ENCODE peak calls at places on chromosomes 13 and 19, in four cellular contexts. One of them, this sample, is unnamed.

GRCh38 chr13:107348931-107349330 is 781.0 kb upstream of the ARGLU1 start:
- DNase-seq in K562: no peak
- DNase-seq in HepG2: no peak
- DNase-seq in GM12878: no peak
- DNase-seq in this sample: no peak

GRCh38 chr13:58455094-58455493 is 823.5 kb downstream of the PCDH17 start:
- DNase-seq in HepG2: no peak
- DNase-seq in K562: no peak
- DNase-seq in GM12878: no peak
- DNase-seq in this sample: no peak

GRCh38 chr19:44847144-44848035 is 1.3 kb downstream of the NECTIN2 start:
- DNase-seq in K562: peak
- DNase-seq in HepG2: peak
- DNase-seq in GM12878: no peak
- DNase-seq in this sample: no peak

GRCh38 chr13:102868366-102868936 is 22.6 kb downstream of the ERCC5 start:
- DNase-seq in K562: no peak
- DNase-seq in HepG2: no peak
- DNase-seq in GM12878: no peak
- DNase-seq in this sample: no peak

GRCh38 chr13:41426047-41426446 is 31.3 kb upstream of the RGCC start:
- DNase-seq in HepG2: no peak
- DNase-seq in GM12878: no peak
- DNase-seq in K562: no peak
- DNase-seq in this sample: no peak

GRCh38 chr13:46665630-46666482 is 112.9 kb downstream of the LRCH1 start:
- DNase-seq in K562: no peak
- DNase-seq in GM12878: no peak
- DNase-seq in HepG2: peak
- DNase-seq in this sample: no peak

GRCh38 chr19:34459614-34460013 is 21.9 kb upstream of the WTIP start:
- DNase-seq in HepG2: no peak
- DNase-seq in GM12878: no peak
- DNase-seq in K562: no peak
- DNase-seq in this sample: no peak

GRCh38 chr13:110635405-110636002 is 20.2 kb downstream of the NAXD start:
- DNase-seq in K562: no peak
- DNase-seq in GM12878: no peak
- DNase-seq in HepG2: no peak
- DNase-seq in this sample: no peak

GRCh38 chr13:49828452-49828851 is 36.0 kb upstream of the KPNA3 start:
- DNase-seq in HepG2: no peak
- DNase-seq in GM12878: no peak
- DNase-seq in K562: no peak
- DNase-seq in this sample: no peak

GRCh38 chr13:97185291-97185690 is 36.8 kb upstream of the MBNL2 start:
- DNase-seq in GM12878: no peak
- DNase-seq in K562: no peak
- DNase-seq in HepG2: no peak
- DNase-seq in this sample: no peak

GRCh38 chr19:54707932-54708331 is 16.3 kb upstream of the KIR3DL3 start:
- DNase-seq in GM12878: no peak
- DNase-seq in K562: no peak
- DNase-seq in HepG2: no peak
- DNase-seq in this sample: no peak

GRCh38 chr13:52903320-52903719 is 54.9 kb upstream of the PCDH8 start:
- DNase-seq in HepG2: no peak
- DNase-seq in GM12878: peak
- DNase-seq in K562: no peak
- DNase-seq in this sample: no peak

GRCh38 chr19:5312058-5312457 is 28.6 kb downstream of the PTPRS start:
- DNase-seq in K562: no peak
- DNase-seq in HepG2: no peak
- DNase-seq in GM12878: no peak
- DNase-seq in this sample: no peak

GRCh38 chr19:32858155-32858554 is 11.4 kb downstream of the SLC7A9 start:
- DNase-seq in HepG2: no peak
- DNase-seq in K562: no peak
- DNase-seq in GM12878: no peak
- DNase-seq in this sample: no peak

GRCh38 chr13:33497146-33497845 is 211.7 kb upstream of the STARD13 start:
- DNase-seq in K562: no peak
- DNase-seq in GM12878: no peak
- DNase-seq in HepG2: no peak
- DNase-seq in this sample: no peak

GRCh38 chr13:75256922-75257321 is 225.0 kb downstream of the TBC1D4 start:
- DNase-seq in GM12878: no peak
- DNase-seq in K562: no peak
- DNase-seq in HepG2: peak
- DNase-seq in this sample: no peak

GRCh38 chr13:39263033-39263432 is 224.8 kb downstream of the NHLRC3 start:
- DNase-seq in HepG2: peak
- DNase-seq in K562: peak
- DNase-seq in GM12878: peak
- DNase-seq in this sample: peak

GRCh38 chr13:60441761-60442160 is 44.7 kb downstream of the TDRD3 start:
- DNase-seq in HepG2: no peak
- DNase-seq in GM12878: no peak
- DNase-seq in K562: no peak
- DNase-seq in this sample: no peak

GRCh38 chr13:62110079-62110478 is 694.4 kb upstream of the PCDH20 start:
- DNase-seq in HepG2: no peak
- DNase-seq in GM12878: no peak
- DNase-seq in K562: no peak
- DNase-seq in this sample: peak

GRCh38 chr13:108657520-108657919 is 28.1 kb downstream of the MYO16 start:
- DNase-seq in HepG2: no peak
- DNase-seq in K562: no peak
- DNase-seq in GM12878: no peak
- DNase-seq in this sample: no peak

GRCh38 chr19:8256276-8257051 is 47.3 kb downstream of the CERS4 start:
- DNase-seq in K562: no peak
- DNase-seq in GM12878: no peak
- DNase-seq in HepG2: no peak
- DNase-seq in this sample: no peak

GRCh38 chr13:42968906-42969305 is 23.1 kb downstream of the EPSTI1 start:
- DNase-seq in GM12878: no peak
- DNase-seq in HepG2: no peak
- DNase-seq in K562: no peak
- DNase-seq in this sample: no peak

GRCh38 chr13:113620036-113620435 is 35.5 kb downstream of the TFDP1 start:
- DNase-seq in K562: no peak
- DNase-seq in HepG2: no peak
- DNase-seq in GM12878: no peak
- DNase-seq in this sample: no peak

GRCh38 chr19:10001899-10002298 is 8.4 kb downstream of the COL5A3 start:
- DNase-seq in GM12878: no peak
- DNase-seq in HepG2: peak
- DNase-seq in K562: peak
- DNase-seq in this sample: peak

GRCh38 chr13:109859216-109859835 is 72.9 kb upstream of the IRS2 start:
- DNase-seq in HepG2: no peak
- DNase-seq in GM12878: no peak
- DNase-seq in K562: no peak
- DNase-seq in this sample: no peak

GRCh38 chr13:100176781-100177389 is 88.0 kb downstream of the PCCA start:
- DNase-seq in HepG2: no peak
- DNase-seq in K562: no peak
- DNase-seq in GM12878: no peak
- DNase-seq in this sample: peak

GRCh38 chr19:55368701-55369563 is 1.3 kb downstream of the IL11 start:
- DNase-seq in GM12878: no peak
- DNase-seq in HepG2: no peak
- DNase-seq in K562: peak
- DNase-seq in this sample: no peak

GRCh38 chr13:19071161-19071936 is 110.3 kb downstream of the TUBA3C start:
- DNase-seq in K562: no peak
- DNase-seq in GM12878: no peak
- DNase-seq in HepG2: no peak
- DNase-seq in this sample: no peak

GRCh38 chr19:50333737-50334617 is 4.8 kb upstream of the KCNC3 start:
- DNase-seq in K562: peak
- DNase-seq in HepG2: no peak
- DNase-seq in GM12878: no peak
- DNase-seq in this sample: peak

GRCh38 chr19:4213116-4213515 is 16.2 kb upstream of the EBI3 start:
- DNase-seq in HepG2: no peak
- DNase-seq in GM12878: no peak
- DNase-seq in K562: no peak
- DNase-seq in this sample: no peak

GRCh38 chr13:110470272-110471009 is 91.1 kb downstream of the RAB20 start:
- DNase-seq in HepG2: no peak
- DNase-seq in GM12878: no peak
- DNase-seq in K562: no peak
- DNase-seq in this sample: no peak

GRCh38 chr19:6930190-6930589 is 42.8 kb downstream of the ADGRE1 start:
- DNase-seq in K562: no peak
- DNase-seq in GM12878: no peak
- DNase-seq in HepG2: no peak
- DNase-seq in this sample: no peak

GRCh38 chr13:55410398-55411330 is 1730.1 kb upstream of the PRR20A start:
- DNase-seq in GM12878: no peak
- DNase-seq in K562: no peak
- DNase-seq in HepG2: no peak
- DNase-seq in this sample: no peak

GRCh38 chr19:54507824-54508223 is 5.2 kb downstream of the LAIR2 start:
- DNase-seq in K562: no peak
- DNase-seq in HepG2: peak
- DNase-seq in GM12878: no peak
- DNase-seq in this sample: no peak

GRCh38 chr13:50187352-50188029 is 172.2 kb downstream of the KCNRG start:
- DNase-seq in GM12878: no peak
- DNase-seq in HepG2: peak
- DNase-seq in K562: no peak
- DNase-seq in this sample: no peak

GRCh38 chr19:58407658-58408151 is 744 bp upstream of the ZNF584 start:
- DNase-seq in K562: no peak
- DNase-seq in GM12878: no peak
- DNase-seq in HepG2: peak
- DNase-seq in this sample: no peak

GRCh38 chr19:19444694-19445155 is 39.2 kb downstream of the GATAD2A start:
- DNase-seq in HepG2: no peak
- DNase-seq in K562: no peak
- DNase-seq in GM12878: no peak
- DNase-seq in this sample: no peak

GRCh38 chr19:1529430-1529816 is 5.5 kb downstream of the PLK5 start:
- DNase-seq in GM12878: no peak
- DNase-seq in HepG2: no peak
- DNase-seq in K562: no peak
- DNase-seq in this sample: no peak

GRCh38 chr19:47643281-47643680 is 34.3 kb downstream of the BICRA start:
- DNase-seq in K562: no peak
- DNase-seq in GM12878: no peak
- DNase-seq in HepG2: no peak
- DNase-seq in this sample: no peak
- TF ChIP-seq BHLHE40 in K562: no peak
- TF ChIP-seq BHLHE40 in GM12878: no peak
- TF ChIP-seq BHLHE40 in HepG2: no peak
- TF ChIP-seq BHLHE40 in this sample: no peak

GRCh38 chr13:79187917-79188699 is 217.9 kb downstream of the RBM26 start:
- DNase-seq in GM12878: no peak
- DNase-seq in HepG2: no peak
- DNase-seq in K562: no peak
- DNase-seq in this sample: no peak

GRCh38 chr13:79185580-79185979 is 220.5 kb downstream of the RBM26 start:
- DNase-seq in K562: no peak
- DNase-seq in GM12878: no peak
- DNase-seq in HepG2: peak
- DNase-seq in this sample: no peak

DNA sequence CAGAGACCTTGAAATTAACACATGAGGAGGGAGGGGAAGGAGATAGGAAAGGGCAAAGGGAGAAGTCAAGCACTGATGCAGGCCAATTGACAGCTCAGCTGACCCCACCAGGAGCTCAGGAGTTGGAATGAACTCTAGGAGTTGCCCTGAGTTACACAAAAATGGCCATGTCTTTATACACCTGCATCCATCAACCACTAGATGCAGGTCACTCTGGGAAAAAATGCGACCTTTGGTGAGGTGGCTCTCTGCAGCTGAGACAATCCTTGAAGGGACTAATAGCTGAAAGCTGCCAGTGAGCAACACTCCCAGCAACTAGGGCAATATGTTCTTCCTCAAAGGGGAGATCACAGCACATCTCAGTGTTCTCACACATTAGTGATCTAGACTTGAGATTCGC is 222.8 kb downstream of the RBM26 start:
- DNase-seq in HepG2: no peak
- DNase-seq in GM12878: no peak
- DNase-seq in K562: no peak
- DNase-seq in this sample: no peak
- TF ChIP-seq FOXM1 in HepG2: no peak
- TF ChIP-seq FOXM1 in GM12878: no peak
- TF ChIP-seq FOXM1 in K562: no peak
- TF ChIP-seq FOXM1 in this sample: no peak

DNA sequence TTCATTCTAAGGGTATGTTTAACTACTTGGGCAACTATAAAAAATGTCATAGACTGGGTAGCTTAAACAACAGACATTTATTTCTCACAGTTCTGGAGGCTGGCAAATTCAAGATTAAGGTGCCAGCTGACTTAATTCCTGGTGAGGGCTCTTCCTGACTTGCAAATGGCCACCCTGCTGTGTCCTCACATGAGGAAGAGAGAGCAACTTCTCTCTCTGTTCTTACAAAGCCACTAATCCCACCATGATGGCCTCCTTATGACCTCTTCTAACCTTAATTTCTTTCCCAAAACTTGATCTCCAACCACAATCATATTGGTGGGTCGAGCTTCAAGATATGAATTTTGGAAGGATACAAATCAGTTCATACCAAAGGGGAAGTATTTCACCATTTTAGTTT is 399.0 kb downstream of the DCT start:
- DNase-seq in GM12878: no peak
- DNase-seq in K562: no peak
- DNase-seq in HepG2: no peak
- DNase-seq in this sample: no peak
- TF ChIP-seq SP1 in GM12878: no peak
- TF ChIP-seq SP1 in K562: no peak
- TF ChIP-seq SP1 in HepG2: no peak
- TF ChIP-seq SP1 in this sample: no peak

GRCh38 chr19:13731147-13731964 is 33.0 kb upstream of the MRI1 start:
- DNase-seq in K562: peak
- DNase-seq in GM12878: peak
- DNase-seq in HepG2: peak
- DNase-seq in this sample: peak

GRCh38 chr19:13723206-13723605 is 41.1 kb upstream of the MRI1 start:
- DNase-seq in HepG2: no peak
- DNase-seq in GM12878: no peak
- DNase-seq in K562: no peak
- DNase-seq in this sample: no peak

GRCh38 chr19:13729859-13730258 is 34.5 kb upstream of the MRI1 start:
- DNase-seq in GM12878: no peak
- DNase-seq in K562: peak
- DNase-seq in HepG2: no peak
- DNase-seq in this sample: no peak

GRCh38 chr19:13727798-13728197 is 36.5 kb upstream of the MRI1 start:
- DNase-seq in GM12878: no peak
- DNase-seq in HepG2: no peak
- DNase-seq in K562: no peak
- DNase-seq in this sample: no peak

GRCh38 chr19:13726323-13726722 is 38.0 kb upstream of the MRI1 start:
- DNase-seq in HepG2: no peak
- DNase-seq in K562: no peak
- DNase-seq in GM12878: no peak
- DNase-seq in this sample: no peak
- TF ChIP-seq BHLHE40 in HepG2: no peak
- TF ChIP-seq BHLHE40 in K562: no peak
- TF ChIP-seq BHLHE40 in GM12878: no peak
- TF ChIP-seq BHLHE40 in this sample: no peak